ENCODE peak calls at places on chromosomes 3 and 15, in ten cellular contexts. One of them, this sample, is unnamed.

GRCh38 chr3:154786724-154787123 is 293.4 kb upstream of the MME start:
- DNase-seq in AG04450: no peak
- DNase-seq in prostate gland: no peak
- DNase-seq in body of pancreas: no peak
- DNase-seq in A549: no peak
- DNase-seq in AG04449: no peak
- DNase-seq in fibroblast of mammary gland: peak; percentile 66
- DNase-seq in heart right ventricle: no peak
- DNase-seq in mammary epithelial cell: no peak
- DNase-seq in coronary artery: no peak
- DNase-seq in this sample: peak; percentile 64

GRCh38 chr3:108221403-108221802 is 821 bp downstream of the IFT57 start:
- DNase-seq in AG04450: no peak
- DNase-seq in prostate gland: no peak
- DNase-seq in body of pancreas: no peak
- DNase-seq in A549: no peak
- DNase-seq in AG04449: no peak
- DNase-seq in fibroblast of mammary gland: peak; percentile 4
- DNase-seq in heart right ventricle: no peak
- DNase-seq in mammary epithelial cell: no peak
- DNase-seq in coronary artery: no peak
- DNase-seq in this sample: no peak

GRCh38 chr15:85897207-85897817 is 102.6 kb upstream of the KLHL25 start:
- DNase-seq in AG04450: no peak
- DNase-seq in prostate gland: no peak
- DNase-seq in body of pancreas: no peak
- DNase-seq in A549: no peak
- DNase-seq in AG04449: no peak
- DNase-seq in fibroblast of mammary gland: no peak
- DNase-seq in heart right ventricle: no peak
- DNase-seq in mammary epithelial cell: no peak
- DNase-seq in coronary artery: no peak
- DNase-seq in this sample: no peak

GRCh38 chr15:78394981-78395619 is 42.9 kb upstream of the IREB2 start:
- DNase-seq in AG04450: no peak
- DNase-seq in prostate gland: no peak
- DNase-seq in body of pancreas: no peak
- DNase-seq in A549: no peak
- DNase-seq in AG04449: no peak
- DNase-seq in fibroblast of mammary gland: no peak
- DNase-seq in heart right ventricle: no peak
- DNase-seq in mammary epithelial cell: no peak
- DNase-seq in coronary artery: no peak
- DNase-seq in this sample: no peak

GRCh38 chr3:16203671-16204629 is 29.5 kb downstream of the GALNT15 start:
- DNase-seq in AG04450: no peak
- DNase-seq in prostate gland: no peak
- DNase-seq in body of pancreas: no peak
- DNase-seq in A549: no peak
- DNase-seq in AG04449: no peak
- DNase-seq in fibroblast of mammary gland: no peak
- DNase-seq in heart right ventricle: no peak
- DNase-seq in mammary epithelial cell: peak; percentile 42
- DNase-seq in coronary artery: no peak
- DNase-seq in this sample: peak; percentile 48

GRCh38 chr15:87618203-87618725 is 638.3 kb downstream of the NTRK3 start:
- DNase-seq in AG04450: no peak
- DNase-seq in prostate gland: no peak
- DNase-seq in body of pancreas: no peak
- DNase-seq in A549: no peak
- DNase-seq in AG04449: no peak
- DNase-seq in fibroblast of mammary gland: no peak
- DNase-seq in heart right ventricle: no peak
- DNase-seq in mammary epithelial cell: no peak
- DNase-seq in coronary artery: no peak
- DNase-seq in this sample: peak; percentile 59

GRCh38 chr3:183807881-183808280 is 17.5 kb downstream of the MAP6D1 start:
- DNase-seq in AG04450: no peak
- DNase-seq in prostate gland: no peak
- DNase-seq in body of pancreas: no peak
- DNase-seq in A549: no peak
- DNase-seq in AG04449: no peak
- DNase-seq in fibroblast of mammary gland: no peak
- DNase-seq in heart right ventricle: no peak
- DNase-seq in mammary epithelial cell: no peak
- DNase-seq in coronary artery: no peak
- DNase-seq in this sample: no peak

GRCh38 chr15:98439523-98439942 is 208.8 kb upstream of the IGF1R start:
- DNase-seq in AG04450: no peak
- DNase-seq in prostate gland: no peak
- DNase-seq in body of pancreas: no peak
- DNase-seq in A549: no peak
- DNase-seq in AG04449: no peak
- DNase-seq in fibroblast of mammary gland: no peak
- DNase-seq in heart right ventricle: no peak
- DNase-seq in mammary epithelial cell: no peak
- DNase-seq in coronary artery: peak; percentile 65
- DNase-seq in this sample: no peak

GRCh38 chr15:80580536-80581260 is 114.4 kb upstream of the ABHD17C start:
- DNase-seq in AG04450: no peak
- DNase-seq in prostate gland: no peak
- DNase-seq in body of pancreas: no peak
- DNase-seq in A549: no peak
- DNase-seq in AG04449: no peak
- DNase-seq in fibroblast of mammary gland: no peak
- DNase-seq in heart right ventricle: no peak
- DNase-seq in mammary epithelial cell: no peak
- DNase-seq in coronary artery: no peak
- DNase-seq in this sample: no peak

GRCh38 chr3:11481561-11481960 is 162.2 kb downstream of the VGLL4 start:
- DNase-seq in AG04450: no peak
- DNase-seq in prostate gland: no peak
- DNase-seq in body of pancreas: peak; percentile 32
- DNase-seq in A549: no peak
- DNase-seq in AG04449: no peak
- DNase-seq in fibroblast of mammary gland: no peak
- DNase-seq in heart right ventricle: no peak
- DNase-seq in mammary epithelial cell: no peak
- DNase-seq in coronary artery: no peak
- DNase-seq in this sample: no peak

GRCh38 chr3:66195347-66195783 is 25.4 kb upstream of the SLC25A26 start:
- DNase-seq in AG04450: peak; percentile 55
- DNase-seq in prostate gland: no peak
- DNase-seq in body of pancreas: peak; percentile 32
- DNase-seq in A549: no peak
- DNase-seq in AG04449: no peak
- DNase-seq in fibroblast of mammary gland: peak; percentile 52
- DNase-seq in heart right ventricle: peak; percentile 57
- DNase-seq in mammary epithelial cell: peak; percentile 39
- DNase-seq in coronary artery: no peak
- DNase-seq in this sample: peak; percentile 48

GRCh38 chr15:49832421-49832980 is 211.7 kb downstream of the DTWD1 start:
- DNase-seq in AG04450: no peak
- DNase-seq in prostate gland: peak; percentile 6
- DNase-seq in body of pancreas: peak; percentile 64
- DNase-seq in A549: peak; percentile 79
- DNase-seq in AG04449: no peak
- DNase-seq in fibroblast of mammary gland: peak; percentile 26
- DNase-seq in heart right ventricle: no peak
- DNase-seq in mammary epithelial cell: no peak
- DNase-seq in coronary artery: no peak
- DNase-seq in this sample: peak; percentile 8
- TF ChIP-seq CTCF in AG04450: peak; percentile 48
- TF ChIP-seq CTCF in prostate gland: no peak
- TF ChIP-seq CTCF in body of pancreas: peak; percentile 34
- TF ChIP-seq CTCF in A549: peak; percentile 54
- TF ChIP-seq CTCF in AG04449: peak; percentile 31
- TF ChIP-seq CTCF in fibroblast of mammary gland: peak; percentile 9
- TF ChIP-seq CTCF in heart right ventricle: peak; percentile 19
- TF ChIP-seq CTCF in mammary epithelial cell: peak; percentile 10
- TF ChIP-seq CTCF in coronary artery: no peak
- TF ChIP-seq CTCF in this sample: no peak

GRCh38 chr15:60546764-60547163 is 67.8 kb upstream of the ICE2 start:
- DNase-seq in AG04450: no peak
- DNase-seq in prostate gland: no peak
- DNase-seq in body of pancreas: no peak
- DNase-seq in A549: no peak
- DNase-seq in AG04449: no peak
- DNase-seq in fibroblast of mammary gland: no peak
- DNase-seq in heart right ventricle: no peak
- DNase-seq in mammary epithelial cell: no peak
- DNase-seq in coronary artery: no peak
- DNase-seq in this sample: no peak

GRCh38 chr15:60544581-60545115 is 65.7 kb upstream of the ICE2 start:
- DNase-seq in AG04450: no peak
- DNase-seq in prostate gland: no peak
- DNase-seq in body of pancreas: no peak
- DNase-seq in A549: no peak
- DNase-seq in AG04449: no peak
- DNase-seq in fibroblast of mammary gland: no peak
- DNase-seq in heart right ventricle: no peak
- DNase-seq in mammary epithelial cell: no peak
- DNase-seq in coronary artery: no peak
- DNase-seq in this sample: no peak

GRCh38 chr15:60551781-60552161 is 72.8 kb upstream of the ICE2 start:
- DNase-seq in AG04450: no peak
- DNase-seq in prostate gland: no peak
- DNase-seq in body of pancreas: no peak
- DNase-seq in A549: peak; percentile 16
- DNase-seq in AG04449: no peak
- DNase-seq in fibroblast of mammary gland: no peak
- DNase-seq in heart right ventricle: no peak
- DNase-seq in mammary epithelial cell: peak; percentile 5
- DNase-seq in coronary artery: no peak
- DNase-seq in this sample: no peak

GRCh38 chr15:60551147-60551780 is 72.3 kb upstream of the ICE2 start:
- DNase-seq in AG04450: no peak
- DNase-seq in prostate gland: no peak
- DNase-seq in body of pancreas: no peak
- DNase-seq in A549: no peak
- DNase-seq in AG04449: no peak
- DNase-seq in fibroblast of mammary gland: no peak
- DNase-seq in heart right ventricle: no peak
- DNase-seq in mammary epithelial cell: no peak
- DNase-seq in coronary artery: no peak
- DNase-seq in this sample: no peak

GRCh38 chr15:60548101-60548500 is 69.2 kb upstream of the ICE2 start:
- DNase-seq in AG04450: no peak
- DNase-seq in prostate gland: no peak
- DNase-seq in body of pancreas: no peak
- DNase-seq in A549: no peak
- DNase-seq in AG04449: no peak
- DNase-seq in fibroblast of mammary gland: no peak
- DNase-seq in heart right ventricle: no peak
- DNase-seq in mammary epithelial cell: no peak
- DNase-seq in coronary artery: no peak
- DNase-seq in this sample: no peak
- H3K4me3 ChIP-seq in AG04450: no peak overlapping the region
- H3K4me3 ChIP-seq in prostate gland: no peak overlapping the region
- H3K4me3 ChIP-seq in body of pancreas: no peak overlapping the region
- H3K4me3 ChIP-seq in A549: no peak overlapping the region
- H3K4me3 ChIP-seq in AG04449: no peak overlapping the region
- H3K4me3 ChIP-seq in fibroblast of mammary gland: no peak overlapping the region
- H3K4me3 ChIP-seq in heart right ventricle: no peak overlapping the region
- H3K4me3 ChIP-seq in mammary epithelial cell: no peak overlapping the region
- H3K4me3 ChIP-seq in coronary artery: no peak overlapping the region
- H3K4me3 ChIP-seq in this sample: no peak overlapping the region

GRCh38 chr3:49673131-49673714 is 928 bp upstream of the APEH start:
- DNase-seq in AG04450: no peak
- DNase-seq in prostate gland: no peak
- DNase-seq in body of pancreas: no peak
- DNase-seq in A549: peak; percentile 43
- DNase-seq in AG04449: no peak
- DNase-seq in fibroblast of mammary gland: no peak
- DNase-seq in heart right ventricle: no peak
- DNase-seq in mammary epithelial cell: peak; percentile 54
- DNase-seq in coronary artery: no peak
- DNase-seq in this sample: no peak

GRCh38 chr3:49671291-49672288 is 2.6 kb upstream of the APEH start:
- DNase-seq in AG04450: peak; percentile 15
- DNase-seq in prostate gland: peak; percentile 64
- DNase-seq in body of pancreas: peak; percentile 84
- DNase-seq in A549: peak; percentile 71
- DNase-seq in AG04449: no peak
- DNase-seq in fibroblast of mammary gland: peak; percentile 61
- DNase-seq in heart right ventricle: peak; percentile 57
- DNase-seq in mammary epithelial cell: peak; percentile 61
- DNase-seq in coronary artery: no peak
- DNase-seq in this sample: peak; percentile 71

GRCh38 chr3:49673715-49674490 is at the start of gene APEH:
- DNase-seq in AG04450: peak; percentile 93
- DNase-seq in prostate gland: peak; percentile 93
- DNase-seq in body of pancreas: peak; percentile 95
- DNase-seq in A549: peak; percentile 98
- DNase-seq in AG04449: peak; percentile 78
- DNase-seq in fibroblast of mammary gland: peak; percentile 95
- DNase-seq in heart right ventricle: peak; percentile 94
- DNase-seq in mammary epithelial cell: peak; percentile 98
- DNase-seq in coronary artery: peak; percentile 98
- DNase-seq in this sample: peak; percentile 98

GRCh38 chr3:49675912-49676311 is 1.8 kb downstream of the APEH start:
- DNase-seq in AG04450: no peak
- DNase-seq in prostate gland: no peak
- DNase-seq in body of pancreas: no peak
- DNase-seq in A549: no peak
- DNase-seq in AG04449: no peak
- DNase-seq in fibroblast of mammary gland: no peak
- DNase-seq in heart right ventricle: no peak
- DNase-seq in mammary epithelial cell: no peak
- DNase-seq in coronary artery: no peak
- DNase-seq in this sample: no peak

DNA sequence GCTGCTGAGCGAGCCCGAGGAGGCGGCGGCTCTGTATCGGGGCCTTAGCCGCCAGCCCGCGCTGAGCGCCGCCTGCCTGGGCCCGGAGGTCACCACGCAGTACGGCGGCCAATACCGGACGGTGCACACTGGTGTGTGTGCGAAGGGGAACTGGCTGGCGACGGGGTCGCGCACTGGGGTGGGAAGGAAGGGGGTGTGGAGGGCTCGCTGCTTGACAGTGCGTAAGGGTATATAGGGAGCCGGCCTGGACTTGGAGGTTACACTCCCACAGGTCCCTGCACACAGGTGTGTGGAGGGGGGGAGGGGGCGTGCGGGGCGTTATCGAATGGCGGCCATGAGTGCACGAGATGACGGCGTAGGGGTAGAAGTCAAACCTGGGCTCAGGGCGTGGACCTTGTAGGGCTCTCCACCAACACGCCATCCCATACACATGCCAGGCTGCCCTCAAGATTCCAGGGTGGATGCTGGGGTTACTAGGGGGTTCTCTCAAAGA is 386 bp downstream of the APEH start:
- DNase-seq in AG04450: no peak
- DNase-seq in prostate gland: peak; percentile 29
- DNase-seq in body of pancreas: no peak
- DNase-seq in A549: no peak
- DNase-seq in AG04449: no peak
- DNase-seq in fibroblast of mammary gland: no peak
- DNase-seq in heart right ventricle: no peak
- DNase-seq in mammary epithelial cell: no peak
- DNase-seq in coronary artery: no peak
- DNase-seq in this sample: no peak
- TF ChIP-seq CTCF in AG04450: no peak
- TF ChIP-seq CTCF in prostate gland: no peak
- TF ChIP-seq CTCF in body of pancreas: no peak
- TF ChIP-seq CTCF in A549: no peak
- TF ChIP-seq CTCF in AG04449: peak; percentile 5
- TF ChIP-seq CTCF in fibroblast of mammary gland: no peak
- TF ChIP-seq CTCF in heart right ventricle: no peak
- TF ChIP-seq CTCF in mammary epithelial cell: no peak
- TF ChIP-seq CTCF in coronary artery: no peak
- TF ChIP-seq CTCF in this sample: no peak

GRCh38 chr3:193030276-193030675 is 112.6 kb upstream of the MB21D2 start:
- DNase-seq in AG04450: no peak
- DNase-seq in prostate gland: no peak
- DNase-seq in body of pancreas: no peak
- DNase-seq in A549: no peak
- DNase-seq in AG04449: no peak
- DNase-seq in fibroblast of mammary gland: peak; percentile 33
- DNase-seq in heart right ventricle: no peak
- DNase-seq in mammary epithelial cell: peak; percentile 13
- DNase-seq in coronary artery: no peak
- DNase-seq in this sample: peak; percentile 40
- H3K4me3 ChIP-seq in AG04450: no peak overlapping the region
- H3K4me3 ChIP-seq in prostate gland: no peak overlapping the region
- H3K4me3 ChIP-seq in body of pancreas: no peak overlapping the region
- H3K4me3 ChIP-seq in A549: no peak overlapping the region
- H3K4me3 ChIP-seq in AG04449: no peak overlapping the region
- H3K4me3 ChIP-seq in fibroblast of mammary gland: no peak overlapping the region
- H3K4me3 ChIP-seq in heart right ventricle: no peak overlapping the region
- H3K4me3 ChIP-seq in mammary epithelial cell: no peak overlapping the region
- H3K4me3 ChIP-seq in coronary artery: no peak overlapping the region
- H3K4me3 ChIP-seq in this sample: no peak overlapping the region